ENCODE peak calls at places on chromosomes 7 and 10, in five cellular contexts. One of them, this sample, is unnamed.

GRCh38 chr7:55086413-55087201 is 67.8 kb downstream of the EGFR start:
- DNase-seq in GM23248: peak
- DNase-seq in PC-3: peak
- DNase-seq in mammary epithelial cell: peak
- DNase-seq in neural progenitor cell: no peak
- DNase-seq in this sample: peak

GRCh38 chr7:44962483-44963251 is 16.1 kb downstream of the MYO1G start:
- DNase-seq in GM23248: peak
- DNase-seq in PC-3: no peak
- DNase-seq in mammary epithelial cell: peak
- DNase-seq in neural progenitor cell: peak
- DNase-seq in this sample: no peak

GRCh38 chr7:17274551-17275245 is 23.8 kb upstream of the AHR start:
- DNase-seq in GM23248: peak
- DNase-seq in PC-3: peak
- DNase-seq in mammary epithelial cell: peak
- DNase-seq in neural progenitor cell: no peak
- DNase-seq in this sample: peak

GRCh38 chr10:113411456-113411855 is 141.4 kb upstream of the HABP2 start:
- DNase-seq in GM23248: no peak
- DNase-seq in PC-3: no peak
- DNase-seq in mammary epithelial cell: no peak
- DNase-seq in neural progenitor cell: no peak
- DNase-seq in this sample: no peak

GRCh38 chr7:93601363-93601762 is 26.8 kb upstream of the CALCR start:
- DNase-seq in GM23248: peak
- DNase-seq in PC-3: peak
- DNase-seq in mammary epithelial cell: peak
- DNase-seq in neural progenitor cell: peak
- DNase-seq in this sample: no peak

GRCh38 chr7:31493714-31494181 is 20.1 kb upstream of the ITPRID1 start:
- DNase-seq in GM23248: no peak
- DNase-seq in PC-3: peak
- DNase-seq in mammary epithelial cell: peak
- DNase-seq in neural progenitor cell: no peak
- DNase-seq in this sample: peak

GRCh38 chr7:158424531-158424930 is 163.1 kb downstream of the PTPRN2 start:
- DNase-seq in GM23248: no peak
- DNase-seq in PC-3: no peak
- DNase-seq in mammary epithelial cell: no peak
- DNase-seq in neural progenitor cell: no peak
- DNase-seq in this sample: no peak

GRCh38 chr10:71281646-71282322 is 37.3 kb upstream of the SLC29A3 start:
- DNase-seq in GM23248: no peak
- DNase-seq in PC-3: no peak
- DNase-seq in mammary epithelial cell: no peak
- DNase-seq in neural progenitor cell: no peak
- DNase-seq in this sample: no peak

GRCh38 chr7:6419310-6419773 is 28.4 kb downstream of the DAGLB start:
- DNase-seq in GM23248: no peak
- DNase-seq in PC-3: no peak
- DNase-seq in mammary epithelial cell: no peak
- DNase-seq in neural progenitor cell: no peak
- DNase-seq in this sample: no peak

GRCh38 chr7:122364761-122365280 is 60.3 kb upstream of the FEZF1 start:
- DNase-seq in GM23248: no peak
- DNase-seq in PC-3: no peak
- DNase-seq in mammary epithelial cell: no peak
- DNase-seq in neural progenitor cell: no peak
- DNase-seq in this sample: no peak

GRCh38 chr10:11824825-11825224 is 1.7 kb downstream of the PROSER2 start:
- DNase-seq in GM23248: no peak
- DNase-seq in PC-3: peak
- DNase-seq in mammary epithelial cell: no peak
- DNase-seq in neural progenitor cell: no peak
- DNase-seq in this sample: peak

GRCh38 chr7:139457153-139457946 is 26.1 kb downstream of the KLRG2 start:
- DNase-seq in GM23248: peak
- DNase-seq in PC-3: peak
- DNase-seq in mammary epithelial cell: no peak
- DNase-seq in neural progenitor cell: no peak
- DNase-seq in this sample: peak

GRCh38 chr10:30151581-30152389 is 92.4 kb upstream of the JCAD start:
- DNase-seq in GM23248: peak
- DNase-seq in PC-3: peak
- DNase-seq in mammary epithelial cell: peak
- DNase-seq in neural progenitor cell: no peak
- DNase-seq in this sample: peak

GRCh38 chr10:91923371-91924211 is at the start of gene BTAF1:
- DNase-seq in GM23248: peak
- DNase-seq in PC-3: peak
- DNase-seq in mammary epithelial cell: peak
- DNase-seq in neural progenitor cell: peak
- DNase-seq in this sample: peak

GRCh38 chr7:157339777-157340677 is 3.2 kb downstream of the DNAJB6 start:
- DNase-seq in GM23248: peak
- DNase-seq in PC-3: peak
- DNase-seq in mammary epithelial cell: peak
- DNase-seq in neural progenitor cell: peak
- DNase-seq in this sample: peak

GRCh38 chr10:8078027-8078426 is 23.5 kb downstream of the GATA3 start:
- DNase-seq in GM23248: no peak
- DNase-seq in PC-3: no peak
- DNase-seq in mammary epithelial cell: no peak
- DNase-seq in neural progenitor cell: peak
- DNase-seq in this sample: no peak

GRCh38 chr10:8076948-8077347 is 22.5 kb downstream of the GATA3 start:
- DNase-seq in GM23248: no peak
- DNase-seq in PC-3: no peak
- DNase-seq in mammary epithelial cell: no peak
- DNase-seq in neural progenitor cell: no peak
- DNase-seq in this sample: no peak

GRCh38 chr10:8073696-8074416 is 19.4 kb downstream of the GATA3 start:
- DNase-seq in GM23248: no peak
- DNase-seq in PC-3: no peak
- DNase-seq in mammary epithelial cell: peak
- DNase-seq in neural progenitor cell: no peak
- DNase-seq in this sample: peak

GRCh38 chr10:8074881-8075280 is 20.4 kb downstream of the GATA3 start:
- DNase-seq in GM23248: no peak
- DNase-seq in PC-3: no peak
- DNase-seq in mammary epithelial cell: no peak
- DNase-seq in neural progenitor cell: no peak
- DNase-seq in this sample: no peak

DNA sequence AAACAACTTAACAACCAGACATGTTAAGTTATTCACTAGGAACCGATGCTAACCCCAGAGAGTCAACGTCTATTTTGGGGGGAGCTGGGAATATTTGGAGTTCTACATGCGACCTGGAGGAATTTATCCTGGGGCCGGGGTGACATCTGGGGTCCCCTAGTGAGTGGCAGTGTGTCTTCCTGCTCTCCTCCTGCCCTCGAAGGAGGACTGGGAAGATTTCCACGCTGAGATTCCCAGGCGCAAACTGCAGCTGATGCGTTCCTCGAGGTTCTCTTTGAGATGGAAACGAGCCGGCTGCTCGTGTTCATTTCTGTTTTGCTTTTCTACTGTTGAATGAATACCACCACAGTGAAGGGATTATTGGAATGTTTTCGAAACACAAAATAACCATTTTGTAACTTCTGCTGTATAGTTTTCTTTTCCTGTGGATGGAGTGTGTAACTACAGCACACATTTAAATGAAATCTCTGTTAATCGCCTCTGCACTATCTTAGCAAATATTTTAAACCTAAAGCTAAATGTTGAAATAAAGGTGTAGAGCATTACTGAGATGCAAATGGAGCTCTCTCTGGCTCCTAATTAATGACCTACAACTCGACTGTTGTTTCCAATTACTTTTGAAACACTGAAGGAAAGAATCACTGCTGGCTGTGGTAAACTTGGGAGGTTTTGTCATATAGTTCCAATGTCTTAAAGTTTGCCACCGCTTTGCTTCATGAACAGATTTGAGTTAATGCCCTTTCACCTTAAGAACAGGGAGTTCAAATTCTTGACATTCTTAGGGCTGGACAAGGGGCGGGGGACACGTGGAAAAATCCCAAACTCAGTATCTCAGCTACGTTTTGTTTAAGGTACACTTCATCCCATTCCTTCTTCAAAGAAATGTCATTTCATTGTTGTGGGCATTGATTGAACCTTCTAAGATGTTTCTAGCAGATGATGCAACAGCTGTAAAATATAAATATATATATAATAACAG is 21.1 kb downstream of the GATA3 start:
- DNase-seq in GM23248: no peak
- DNase-seq in PC-3: no peak
- DNase-seq in mammary epithelial cell: no peak
- DNase-seq in neural progenitor cell: peak
- DNase-seq in this sample: no peak
- H3K4me2 ChIP-seq in GM23248: no peak
- H3K4me2 ChIP-seq in PC-3: no peak
- H3K4me2 ChIP-seq in mammary epithelial cell: no peak
- H3K4me2 ChIP-seq in neural progenitor cell: peak
- H3K4me2 ChIP-seq in this sample: no peak

GRCh38 chr7:27917774-27918314 is 177.9 kb downstream of the TAX1BP1 start:
- DNase-seq in GM23248: peak
- DNase-seq in PC-3: peak
- DNase-seq in mammary epithelial cell: peak
- DNase-seq in neural progenitor cell: no peak
- DNase-seq in this sample: peak
- H3K4me2 ChIP-seq in GM23248: peak
- H3K4me2 ChIP-seq in PC-3: peak
- H3K4me2 ChIP-seq in mammary epithelial cell: no peak
- H3K4me2 ChIP-seq in neural progenitor cell: no peak
- H3K4me2 ChIP-seq in this sample: no peak

GRCh38 chr10:124754227-124754626 is 10.0 kb upstream of the FAM53B start:
- DNase-seq in GM23248: no peak
- DNase-seq in PC-3: no peak
- DNase-seq in mammary epithelial cell: no peak
- DNase-seq in neural progenitor cell: no peak
- DNase-seq in this sample: no peak

GRCh38 chr10:124755581-124755980 is 11.4 kb upstream of the FAM53B start:
- DNase-seq in GM23248: no peak
- DNase-seq in PC-3: no peak
- DNase-seq in mammary epithelial cell: no peak
- DNase-seq in neural progenitor cell: no peak
- DNase-seq in this sample: no peak

GRCh38 chr10:124756156-124756555 is 12.0 kb upstream of the FAM53B start:
- DNase-seq in GM23248: no peak
- DNase-seq in PC-3: no peak
- DNase-seq in mammary epithelial cell: no peak
- DNase-seq in neural progenitor cell: no peak
- DNase-seq in this sample: no peak
- H3K4me2 ChIP-seq in GM23248: no peak
- H3K4me2 ChIP-seq in PC-3: no peak
- H3K4me2 ChIP-seq in mammary epithelial cell: no peak
- H3K4me2 ChIP-seq in neural progenitor cell: no peak
- H3K4me2 ChIP-seq in this sample: no peak

GRCh38 chr7:104933022-104933421 is 81.0 kb upstream of the KMT2E start:
- DNase-seq in GM23248: no peak
- DNase-seq in PC-3: no peak
- DNase-seq in mammary epithelial cell: no peak
- DNase-seq in neural progenitor cell: no peak
- DNase-seq in this sample: no peak

GRCh38 chr7:104933433-104934074 is 80.5 kb upstream of the KMT2E start:
- DNase-seq in GM23248: no peak
- DNase-seq in PC-3: no peak
- DNase-seq in mammary epithelial cell: no peak
- DNase-seq in neural progenitor cell: no peak
- DNase-seq in this sample: no peak

GRCh38 chr7:104934665-104935064 is 79.3 kb upstream of the KMT2E start:
- DNase-seq in GM23248: no peak
- DNase-seq in PC-3: no peak
- DNase-seq in mammary epithelial cell: no peak
- DNase-seq in neural progenitor cell: no peak
- DNase-seq in this sample: no peak

GRCh38 chr7:104938741-104939390 is 75.1 kb upstream of the KMT2E start:
- DNase-seq in GM23248: no peak
- DNase-seq in PC-3: no peak
- DNase-seq in mammary epithelial cell: no peak
- DNase-seq in neural progenitor cell: no peak
- DNase-seq in this sample: no peak

GRCh38 chr7:104936546-104936945 is 77.5 kb upstream of the KMT2E start:
- DNase-seq in GM23248: no peak
- DNase-seq in PC-3: no peak
- DNase-seq in mammary epithelial cell: no peak
- DNase-seq in neural progenitor cell: no peak
- DNase-seq in this sample: no peak
- H3K4me2 ChIP-seq in GM23248: no peak
- H3K4me2 ChIP-seq in PC-3: no peak
- H3K4me2 ChIP-seq in mammary epithelial cell: no peak
- H3K4me2 ChIP-seq in neural progenitor cell: no peak
- H3K4me2 ChIP-seq in this sample: no peak

This sample was measured in fibroblast of lung.